ENCODE peak calls at places on chromosome 4, in eight cellular contexts. I is retina; D is CD8-positive, alpha-beta T cell; H is T-helper 2 cell; Q is NCI-H69; X is germinal center; V is coronary artery; C is H4. P is an unnamed sample.

GRCh38 chr4:184472540-184473264 is 1.6 kb downstream of the IRF2 start:
- DNase-seq in I (peak), D (peak), H (peak), Q (peak), X (peak), V (peak), C (peak), P (peak)

GRCh38 chr4:32470087-32470585 is 1750.0 kb downstream of the PCDH7 start:
- DNase-seq in I (no peak), D (no peak), H (no peak), Q (no peak), X (no peak), V (no peak), C (no peak), P (no peak)

GRCh38 chr4:145840162-145840768 is 98.4 kb downstream of the ZNF827 start:
- DNase-seq in I (no peak), D (no peak), H (peak), Q (peak), X (peak), V (no peak), C (peak), P (peak)

GRCh38 chr4:76990288-76991080 is 40.9 kb downstream of the SEPTIN11 start:
- DNase-seq in I (no peak), D (no peak), H (no peak), Q (no peak), X (no peak), V (no peak), C (peak), P (no peak)

GRCh38 chr4:177441061-177441802 is 1.0 kb downstream of the AGA start:
- DNase-seq in I (peak), D (peak), H (peak), Q (peak), X (peak), V (no peak), C (peak), P (peak)

GRCh38 chr4:138310991-138311390 is 68.8 kb upstream of the SLC7A11 start:
- DNase-seq in I (no peak), D (no peak), H (no peak), Q (no peak), X (no peak), V (no peak), C (no peak), P (no peak)

GRCh38 chr4:182869697-182870096 is 47.5 kb downstream of the DCTD start:
- DNase-seq in I (no peak), D (no peak), H (no peak), Q (no peak), X (no peak), V (no peak), C (no peak), P (no peak)

GRCh38 chr4:149029056-149029651 is 586.9 kb upstream of the NR3C2 start:
- DNase-seq in I (no peak), D (no peak), H (peak), Q (no peak), X (no peak), V (no peak), C (peak), P (no peak)

GRCh38 chr4:170001688-170002267 is 24.4 kb downstream of the MFAP3L start:
- DNase-seq in I (peak), D (no peak), H (no peak), Q (peak), X (no peak), V (no peak), C (no peak), P (peak)

GRCh38 chr4:80071643-80072606 is 1.1 kb downstream of the ANTXR2 start:
- DNase-seq in I (peak), D (peak), H (peak), Q (peak), X (peak), V (peak), C (peak), P (peak)

GRCh38 chr4:188551156-188551555 is 411.9 kb downstream of the TRIML1 start:
- DNase-seq in I (no peak), D (no peak), H (no peak), Q (no peak), X (no peak), V (no peak), C (no peak), P (no peak)

GRCh38 chr4:42048394-42048793 is 58.1 kb downstream of the SLC30A9 start:
- DNase-seq in I (no peak), D (no peak), H (no peak), Q (no peak), X (no peak), V (no peak), C (peak), P (no peak)

GRCh38 chr4:78569291-78569821 is 17.8 kb downstream of the ANXA3 start:
- DNase-seq in I (no peak), D (no peak), H (no peak), Q (no peak), X (no peak), V (no peak), C (peak), P (no peak)

GRCh38 chr4:11423465-11423864 is 5.2 kb downstream of the HS3ST1 start:
- DNase-seq in I (no peak), D (no peak), H (no peak), Q (no peak), X (no peak), V (no peak), C (no peak), P (no peak)

GRCh38 chr4:186723207-186724047 is at the start of gene FAT1:
- DNase-seq in I (peak), D (no peak), H (peak), Q (peak), X (no peak), V (peak), C (peak), P (peak)

GRCh38 chr4:18440527-18441215 is 419.1 kb upstream of the LCORL start:
- DNase-seq in I (no peak), D (no peak), H (no peak), Q (peak), X (no peak), V (no peak), C (no peak), P (no peak)

GRCh38 chr4:48033825-48034413 is 17.3 kb downstream of the NIPAL1 start:
- DNase-seq in I (no peak), D (peak), H (peak), Q (peak), X (peak), V (no peak), C (peak), P (no peak)

GRCh38 chr4:88623097-88623496 is 30.8 kb downstream of the HERC3 start:
- DNase-seq in I (no peak), D (no peak), H (no peak), Q (no peak), X (no peak), V (no peak), C (no peak), P (no peak)

GRCh38 chr4:808860-809570 is 16.9 kb downstream of the CPLX1 start:
- DNase-seq in I (no peak), D (no peak), H (no peak), Q (no peak), X (no peak), V (no peak), C (no peak), P (no peak)

GRCh38 chr4:58688603-58689002 is 1578.4 kb upstream of the IGFBP7 start:
- DNase-seq in I (no peak), D (no peak), H (no peak), Q (peak), X (no peak), V (no peak), C (no peak), P (no peak)

GRCh38 chr4:121785479-121785878 is 15.6 kb upstream of the EXOSC9 start:
- DNase-seq in I (no peak), D (no peak), H (no peak), Q (no peak), X (no peak), V (no peak), C (peak), P (no peak)

GRCh38 chr4:121189811-121190210 is 25.7 kb upstream of the TNIP3 start:
- DNase-seq in I (no peak), D (peak), H (peak), Q (no peak), X (no peak), V (no peak), C (no peak), P (no peak)

GRCh38 chr4:112343330-112343729 is 46.2 kb downstream of the ALPK1 start:
- DNase-seq in I (no peak), D (no peak), H (no peak), Q (peak), X (no peak), V (no peak), C (no peak), P (peak)

GRCh38 chr4:155722816-155723499 is 35.9 kb upstream of the GUCY1B1 start:
- DNase-seq in I (no peak), D (no peak), H (no peak), Q (no peak), X (no peak), V (no peak), C (peak), P (no peak)

GRCh38 chr4:141002323-141002805 is 130.9 kb downstream of the RNF150 start:
- DNase-seq in I (no peak), D (no peak), H (no peak), Q (no peak), X (no peak), V (no peak), C (no peak), P (no peak)

GRCh38 chr4:166460769-166461550 is 587.9 kb downstream of the TLL1 start:
- DNase-seq in I (no peak), D (no peak), H (no peak), Q (no peak), X (no peak), V (no peak), C (no peak), P (no peak)

GRCh38 chr4:48127231-48127881 is 6.7 kb downstream of the TXK start:
- DNase-seq in I (no peak), D (no peak), H (no peak), Q (no peak), X (no peak), V (no peak), C (no peak), P (no peak)

GRCh38 chr4:189613202-189613601 is 327.5 kb upstream of the FRG1 start:
- DNase-seq in I (no peak), D (no peak), H (no peak), Q (no peak), X (no peak), V (no peak), C (no peak), P (no peak)

GRCh38 chr4:72975488-72975784 is 94.1 kb downstream of the COX18 start:
- DNase-seq in I (no peak), D (no peak), H (no peak), Q (no peak), X (no peak), V (no peak), C (no peak), P (no peak)

GRCh38 chr4:104592894-104593470 is 98.3 kb upstream of the CXXC4 start:
- DNase-seq in I (peak), D (no peak), H (no peak), Q (peak), X (no peak), V (no peak), C (no peak), P (no peak)

GRCh38 chr4:103086565-103086964 is 10.0 kb upstream of the SLC9B2 start:
- DNase-seq in I (no peak), D (no peak), H (no peak), Q (no peak), X (no peak), V (no peak), C (no peak), P (no peak)

GRCh38 chr4:122747883-122748282 is 15.4 kb downstream of the BBS12 start:
- DNase-seq in I (no peak), D (no peak), H (no peak), Q (no peak), X (no peak), V (no peak), C (peak), P (no peak)

GRCh38 chr4:113951263-113951662 is 28.2 kb downstream of the ARSJ start:
- DNase-seq in I (no peak), D (no peak), H (no peak), Q (no peak), X (no peak), V (no peak), C (no peak), P (no peak)

GRCh38 chr4:154292589-154292988 is 199.0 kb downstream of the DCHS2 start:
- DNase-seq in I (no peak), D (no peak), H (no peak), Q (no peak), X (no peak), V (no peak), C (no peak), P (no peak)

GRCh38 chr4:122889726-122890125 is 32.7 kb downstream of the NUDT6 start:
- DNase-seq in I (no peak), D (no peak), H (no peak), Q (no peak), X (no peak), V (no peak), C (no peak), P (no peak)

GRCh38 chr4:26015133-26015651 is 101.2 kb downstream of the SMIM20 start:
- DNase-seq in I (no peak), D (no peak), H (no peak), Q (no peak), X (no peak), V (peak), C (peak), P (no peak)

GRCh38 chr4:43379001-43379400 is 486.5 kb downstream of the GRXCR1 start:
- DNase-seq in I (no peak), D (no peak), H (no peak), Q (no peak), X (no peak), V (no peak), C (no peak), P (no peak)

GRCh38 chr4:112523008-112523440 is 7.0 kb upstream of the NEUROG2 start:
- DNase-seq in I (peak), D (peak), H (peak), Q (no peak), X (peak), V (no peak), C (no peak), P (peak)

GRCh38 chr4:74874785-74875367 is 58.0 kb upstream of the PARM1 start:
- DNase-seq in I (peak), D (no peak), H (peak), Q (peak), X (peak), V (no peak), C (peak), P (peak)